ENCODE peak calls at places on chromosomes 4 and X, in five cellular contexts. One of them, this sample, is unnamed.

GRCh38 chr4:20044502-20044911 is 207.2 kb upstream of the SLIT2 start:
- DNase-seq in CD4-positive, CD25-positive, alpha-beta regulatory T cell: no peak
- DNase-seq in activated T-cell treated with anti-CD3 and anti-CD28 coated beads, Interleukin-2, amount 50 U/mL, for 72 hours: no peak
- DNase-seq in mucosa of descending colon: no peak
- DNase-seq in HS-5: no peak
- DNase-seq in this sample: no peak

GRCh38 chr4:5993063-5993745 is 25.0 kb downstream of the C4orf50 start:
- DNase-seq in CD4-positive, CD25-positive, alpha-beta regulatory T cell: no peak
- DNase-seq in activated T-cell treated with anti-CD3 and anti-CD28 coated beads, Interleukin-2, amount 50 U/mL, for 72 hours: no peak
- DNase-seq in mucosa of descending colon: no peak
- DNase-seq in HS-5: no peak
- DNase-seq in this sample: peak; percentile 38

GRCh38 chr4:88531549-88531948 is 8.0 kb upstream of the PYURF start:
- DNase-seq in CD4-positive, CD25-positive, alpha-beta regulatory T cell: no peak
- DNase-seq in activated T-cell treated with anti-CD3 and anti-CD28 coated beads, Interleukin-2, amount 50 U/mL, for 72 hours: no peak
- DNase-seq in mucosa of descending colon: no peak
- DNase-seq in HS-5: no peak
- DNase-seq in this sample: no peak

GRCh38 chr4:92035666-92036065 is 268.1 kb upstream of the GRID2 start:
- DNase-seq in CD4-positive, CD25-positive, alpha-beta regulatory T cell: no peak
- DNase-seq in activated T-cell treated with anti-CD3 and anti-CD28 coated beads, Interleukin-2, amount 50 U/mL, for 72 hours: no peak
- DNase-seq in mucosa of descending colon: no peak
- DNase-seq in HS-5: no peak
- DNase-seq in this sample: no peak

GRCh38 chrX:118644378-118644777 is 83.0 kb upstream of the IL13RA1 start:
- DNase-seq in CD4-positive, CD25-positive, alpha-beta regulatory T cell: no peak
- DNase-seq in activated T-cell treated with anti-CD3 and anti-CD28 coated beads, Interleukin-2, amount 50 U/mL, for 72 hours: no peak
- DNase-seq in mucosa of descending colon: no peak
- DNase-seq in HS-5: no peak
- DNase-seq in this sample: no peak

GRCh38 chr4:156197216-156197615 is 243.6 kb upstream of the CTSO start:
- DNase-seq in CD4-positive, CD25-positive, alpha-beta regulatory T cell: no peak
- DNase-seq in activated T-cell treated with anti-CD3 and anti-CD28 coated beads, Interleukin-2, amount 50 U/mL, for 72 hours: no peak
- DNase-seq in mucosa of descending colon: no peak
- DNase-seq in HS-5: no peak
- DNase-seq in this sample: no peak

GRCh38 chrX:100194073-100194775 is 215.8 kb downstream of the PCDH19 start:
- DNase-seq in CD4-positive, CD25-positive, alpha-beta regulatory T cell: no peak
- DNase-seq in activated T-cell treated with anti-CD3 and anti-CD28 coated beads, Interleukin-2, amount 50 U/mL, for 72 hours: no peak
- DNase-seq in mucosa of descending colon: no peak
- DNase-seq in HS-5: no peak
- DNase-seq in this sample: no peak

GRCh38 chrX:57286507-57287251 is at the start of gene FAAH2:
- DNase-seq in CD4-positive, CD25-positive, alpha-beta regulatory T cell: peak; percentile 56
- DNase-seq in activated T-cell treated with anti-CD3 and anti-CD28 coated beads, Interleukin-2, amount 50 U/mL, for 72 hours: peak; percentile 72
- DNase-seq in mucosa of descending colon: peak; percentile 82
- DNase-seq in HS-5: no peak
- DNase-seq in this sample: peak; percentile 59

GRCh38 chr4:154292589-154292988 is 199.0 kb downstream of the DCHS2 start:
- DNase-seq in CD4-positive, CD25-positive, alpha-beta regulatory T cell: peak; percentile 2
- DNase-seq in activated T-cell treated with anti-CD3 and anti-CD28 coated beads, Interleukin-2, amount 50 U/mL, for 72 hours: no peak
- DNase-seq in mucosa of descending colon: no peak
- DNase-seq in HS-5: no peak
- DNase-seq in this sample: no peak

GRCh38 chr4:13765535-13765934 is 138.0 kb upstream of the BOD1L1 start:
- DNase-seq in CD4-positive, CD25-positive, alpha-beta regulatory T cell: no peak
- DNase-seq in activated T-cell treated with anti-CD3 and anti-CD28 coated beads, Interleukin-2, amount 50 U/mL, for 72 hours: no peak
- DNase-seq in mucosa of descending colon: no peak
- DNase-seq in HS-5: no peak
- DNase-seq in this sample: no peak

GRCh38 chr4:102139132-102139573 is 206.1 kb downstream of the SLC39A8 start:
- DNase-seq in CD4-positive, CD25-positive, alpha-beta regulatory T cell: no peak
- DNase-seq in activated T-cell treated with anti-CD3 and anti-CD28 coated beads, Interleukin-2, amount 50 U/mL, for 72 hours: no peak
- DNase-seq in mucosa of descending colon: no peak
- DNase-seq in HS-5: peak; percentile 54
- DNase-seq in this sample: no peak

GRCh38 chrX:8913665-8914409 is 112.7 kb upstream of the FAM9A start:
- DNase-seq in CD4-positive, CD25-positive, alpha-beta regulatory T cell: no peak
- DNase-seq in activated T-cell treated with anti-CD3 and anti-CD28 coated beads, Interleukin-2, amount 50 U/mL, for 72 hours: no peak
- DNase-seq in mucosa of descending colon: no peak
- DNase-seq in HS-5: no peak
- DNase-seq in this sample: no peak

GRCh38 chr4:121898150-121898549 is 27.9 kb upstream of the BBS7 start:
- DNase-seq in CD4-positive, CD25-positive, alpha-beta regulatory T cell: peak; percentile 35
- DNase-seq in activated T-cell treated with anti-CD3 and anti-CD28 coated beads, Interleukin-2, amount 50 U/mL, for 72 hours: peak; percentile 4
- DNase-seq in mucosa of descending colon: peak; percentile 15
- DNase-seq in HS-5: no peak
- DNase-seq in this sample: no peak

GRCh38 chrX:15465347-15465746 is 27.8 kb downstream of the PIR start:
- DNase-seq in CD4-positive, CD25-positive, alpha-beta regulatory T cell: no peak
- DNase-seq in activated T-cell treated with anti-CD3 and anti-CD28 coated beads, Interleukin-2, amount 50 U/mL, for 72 hours: no peak
- DNase-seq in mucosa of descending colon: no peak
- DNase-seq in HS-5: no peak
- DNase-seq in this sample: no peak

GRCh38 chr4:113673450-113673849 is 88.1 kb downstream of the CAMK2D start:
- DNase-seq in CD4-positive, CD25-positive, alpha-beta regulatory T cell: peak; percentile 58
- DNase-seq in activated T-cell treated with anti-CD3 and anti-CD28 coated beads, Interleukin-2, amount 50 U/mL, for 72 hours: peak; percentile 47
- DNase-seq in mucosa of descending colon: no peak
- DNase-seq in HS-5: no peak
- DNase-seq in this sample: peak; percentile 43

GRCh38 chr4:128225148-128225547 is 62.5 kb downstream of the PGRMC2 start:
- DNase-seq in CD4-positive, CD25-positive, alpha-beta regulatory T cell: no peak
- DNase-seq in activated T-cell treated with anti-CD3 and anti-CD28 coated beads, Interleukin-2, amount 50 U/mL, for 72 hours: no peak
- DNase-seq in mucosa of descending colon: no peak
- DNase-seq in HS-5: peak; percentile 45
- DNase-seq in this sample: no peak